ENCODE peak calls at places on chromosomes 2 and 18, in seven cellular contexts. E is neural progenitor cell, I is H1, V is AG09309, Y is choroid plexus epithelial cell, U is tibial nerve, P is psoas muscle. N is an unnamed sample.
A peak's percentile ranks its signal among the peaks of the same experiment; 100 is the strongest.

GRCh38 chr2:240301256-240301795 is 134.1 kb upstream of the GPC1 start:
- DNase-seq in E (no peak), Y (no peak), V (no peak), P (no peak), U (no peak), I (no peak), N (no peak)

GRCh38 chr2:191376981-191377629 is 131.9 kb downstream of the MYO1B start:
- DNase-seq in I (no peak), U (peak; percentile 55), Y (peak; percentile 94), V (peak; percentile 86), P (peak; percentile 70), E (no peak), N (peak; percentile 95)

GRCh38 chr2:102839668-102840388 is 78.0 kb downstream of the TMEM182 start:
- DNase-seq in Y (peak; percentile 57), E (peak; percentile 74), P (no peak), U (no peak), V (no peak), I (peak; percentile 75), N (peak; percentile 52)

GRCh38 chr2:181466661-181467576 is 9.7 kb downstream of the ITGA4 start:
- DNase-seq in Y (peak; percentile 81), P (peak; percentile 66), I (peak; percentile 76), V (no peak), U (peak; percentile 49), E (peak; percentile 77), N (peak; percentile 83)

GRCh38 chr2:171345971-171346722 is 87.6 kb downstream of the METTL8 start:
- DNase-seq in Y (no peak), P (no peak), E (no peak), I (no peak), U (no peak), V (no peak), N (no peak)

GRCh38 chr2:111168528-111168929 is 47.8 kb downstream of the BCL2L11 start:
- DNase-seq in Y (peak; percentile 73), I (no peak), V (peak; percentile 29), U (no peak), P (peak; percentile 86), E (no peak), N (peak; percentile 73)

GRCh38 chr2:223735035-223735640 is 102.2 kb downstream of the AP1S3 start:
- DNase-seq in U (no peak), I (peak; percentile 27), P (no peak), Y (peak; percentile 69), E (no peak), V (no peak), N (peak; percentile 38)

GRCh38 chr18:47531759-47532158 is 280.3 kb upstream of the SKOR2 start:
- DNase-seq in U (no peak), I (peak; percentile 61), Y (no peak), P (no peak), E (peak; percentile 34), V (no peak), N (no peak)

GRCh38 chr18:55869965-55870585 is 282.1 kb upstream of the TCF4 start:
- DNase-seq in I (no peak), Y (peak; percentile 35), V (no peak), P (peak; percentile 61), U (no peak), E (no peak), N (peak; percentile 75)

GRCh38 chr2:38925982-38926381 is 36.3 kb downstream of the ARHGEF33 start:
- DNase-seq in P (no peak), Y (no peak), I (peak; percentile 55), V (no peak), E (peak; percentile 32), U (no peak), N (no peak)

GRCh38 chr2:144111443-144111842 is 408.5 kb downstream of the ZEB2 start:
- DNase-seq in P (no peak), E (no peak), U (no peak), V (peak; percentile 68), Y (peak; percentile 92), I (no peak), N (peak; percentile 81)

GRCh38 chr2:98911376-98912154 is 24.5 kb downstream of the CRACDL start:
- DNase-seq in U (no peak), E (no peak), P (no peak), I (peak; percentile 33), V (no peak), Y (peak; percentile 41), N (peak; percentile 25)

GRCh38 chr18:657311-657997 is at the start of gene TYMS:
- DNase-seq in Y (peak; percentile 46), E (peak; percentile 86), I (peak; percentile 81), V (no peak), P (peak; percentile 50), U (no peak), N (peak; percentile 66)

GRCh38 chr18:34342960-34343359 is 118.2 kb upstream of the NOL4 start:
- DNase-seq in I (no peak), V (no peak), Y (peak; percentile 11), U (no peak), P (no peak), E (no peak), N (peak; percentile 26)

GRCh38 chr18:74281639-74282358 is 10.0 kb downstream of the CYB5A start:
- DNase-seq in Y (no peak), I (no peak), E (no peak), V (no peak), P (no peak), U (no peak), N (peak; percentile 64)

GRCh38 chr2:51027968-51028367 is 4.0 kb downstream of the NRXN1 start:
- DNase-seq in P (no peak), E (no peak), U (no peak), I (no peak), Y (no peak), V (no peak), N (no peak)

GRCh38 chr2:22167256-22167655 is 1043.5 kb downstream of the TDRD15 start:
- DNase-seq in I (no peak), P (no peak), E (no peak), U (no peak), V (no peak), Y (no peak), N (no peak)
- TF ChIP-seq CTCF in I (no peak), P (no peak), E (no peak), U (no peak), V (no peak), Y (no peak), N (no peak)

GRCh38 chr2:85341269-85342029 is 12.9 kb downstream of the RETSAT start:
- DNase-seq in V (no peak), Y (no peak), P (no peak), I (no peak), E (no peak), U (no peak), N (no peak)

GRCh38 chr2:85342156-85342555 is 12.2 kb downstream of the RETSAT start:
- DNase-seq in Y (no peak), E (peak; percentile 11), V (no peak), U (no peak), I (no peak), P (no peak), N (no peak)

GRCh38 chr2:85334933-85335332 is 7.1 kb upstream of the TGOLN2 start:
- DNase-seq in V (no peak), U (no peak), Y (no peak), E (no peak), I (no peak), P (no peak), N (no peak)

GRCh38 chr2:85344356-85344954 is 9.9 kb downstream of the RETSAT start:
- DNase-seq in U (no peak), E (no peak), P (no peak), Y (no peak), V (no peak), I (no peak), N (no peak)

DNA sequence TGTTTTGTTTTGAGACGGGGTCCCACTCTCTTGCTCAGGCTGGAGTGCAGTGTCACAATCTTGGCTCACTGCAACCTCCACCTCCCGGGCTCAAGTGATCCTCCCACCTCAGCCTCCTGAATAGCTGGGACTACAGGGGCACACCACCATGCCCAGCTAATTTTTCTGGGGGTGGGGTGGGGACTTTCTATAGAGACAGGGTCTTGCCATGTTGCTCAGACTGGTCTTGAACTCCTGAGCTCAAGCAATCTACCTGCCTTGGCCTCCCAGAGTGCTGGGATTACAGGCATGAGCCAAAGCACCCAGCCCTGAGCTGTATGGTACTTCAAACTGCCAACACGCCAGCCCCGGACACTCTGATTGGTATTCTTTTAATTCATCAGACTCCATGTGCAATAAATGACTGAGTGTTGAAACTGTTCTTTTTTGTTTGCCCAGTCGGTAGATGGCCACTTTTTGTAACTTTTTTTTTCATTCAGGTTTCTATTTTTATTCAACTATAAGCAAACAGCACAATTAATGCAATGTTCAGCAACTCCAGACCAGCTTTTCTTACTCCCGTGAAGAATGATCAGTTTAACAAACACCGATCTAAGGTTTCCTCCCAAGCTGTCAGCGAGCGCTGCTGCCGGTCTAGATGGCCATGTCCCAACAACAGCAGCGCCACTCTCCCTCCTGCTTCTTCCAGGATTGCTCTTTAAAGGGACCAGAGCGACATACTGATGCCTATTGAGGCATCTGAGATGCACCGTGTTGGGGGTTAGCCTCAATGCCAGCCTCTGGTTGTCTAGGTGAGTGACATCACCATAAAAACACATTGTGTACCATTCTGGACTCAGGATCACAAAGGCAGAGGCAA is 12.5 kb upstream of the TGOLN2 start:
- DNase-seq in V (no peak), E (no peak), P (no peak), U (no peak), I (no peak), Y (peak; percentile 30), N (peak; percentile 36)
- H3K4me3 ChIP-seq in V (no peak overlapping the region), E (no peak overlapping the region), P (no peak overlapping the region), U (no peak overlapping the region), I (no peak overlapping the region), Y (no peak overlapping the region), N (no peak overlapping the region)

DNA sequence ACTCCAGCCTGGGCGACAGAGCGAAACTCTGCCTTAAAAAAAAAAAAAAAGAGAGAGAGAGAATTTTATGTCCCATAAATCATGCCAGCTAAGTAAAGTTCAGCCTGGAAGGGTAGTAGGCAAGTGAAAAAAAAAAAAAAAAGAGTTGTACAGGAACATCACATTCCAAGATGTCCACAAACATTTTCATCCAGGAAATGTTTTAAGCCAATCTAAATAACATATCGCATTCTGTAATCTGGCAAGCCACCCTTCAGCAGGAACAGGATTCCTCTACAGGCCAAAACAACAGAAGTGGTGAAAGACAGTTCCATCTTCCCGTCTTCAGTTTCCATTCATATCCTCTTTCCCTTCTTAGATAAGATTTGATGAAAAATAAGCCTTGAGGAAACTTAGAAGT is 1108.1 kb upstream of the DDX18 start:
- DNase-seq in Y (no peak), P (no peak), U (no peak), V (no peak), I (no peak), E (no peak), N (no peak)
- TF ChIP-seq CTCF in Y (no peak), P (no peak), U (no peak), V (no peak), I (no peak), E (no peak), N (no peak)

GRCh38 chr2:27082773-27083409 is 3.7 kb upstream of the KHK start:
- DNase-seq in I (no peak), P (no peak), Y (no peak), V (no peak), U (no peak), E (no peak), N (no peak)

GRCh38 chr2:27084297-27085061 is 2.1 kb upstream of the KHK start:
- DNase-seq in Y (no peak), V (no peak), U (no peak), P (peak; percentile 50), I (no peak), E (no peak), N (no peak)

GRCh38 chr2:27081984-27082772 is 3.8 kb downstream of the EMILIN1 start:
- DNase-seq in V (no peak), U (no peak), P (peak; percentile 62), E (no peak), Y (no peak), I (no peak), N (no peak)

GRCh38 chr2:27085062-27085669 is 1.4 kb upstream of the KHK start:
- DNase-seq in Y (no peak), V (no peak), U (no peak), I (no peak), E (no peak), P (peak; percentile 54), N (no peak)

GRCh38 chr2:27083410-27084296 is 2.9 kb upstream of the KHK start:
- DNase-seq in Y (no peak), I (no peak), V (no peak), P (peak; percentile 26), E (no peak), U (no peak), N (peak; percentile 33)
- H3K4me3 ChIP-seq in Y (no peak overlapping the region), I (no peak overlapping the region), V (no peak overlapping the region), P (peak overlapping the region; percentile 64), E (no peak overlapping the region), U (no peak overlapping the region), N (no peak overlapping the region)

N was measured in foreskin fibroblast.